ENCODE peak calls at places on chromosomes 6 and 20, in six cellular contexts. P is NCI-H460, S is stomach, L is DMS153, V is mucosa of descending colon, F is A549. R is an unnamed sample.
A peak's percentile ranks its signal among the peaks of the same experiment; 100 is the strongest.

GRCh38 chr6:45420083-45420908 is 42.6 kb upstream of the SUPT3H start:
- DNase-seq in P (no peak), S (no peak), L (no peak), V (peak; percentile 37), F (no peak), R (no peak)

GRCh38 chr20:17794400-17794799 is 94.6 kb downstream of the BANF2 start:
- DNase-seq in P (no peak), S (peak; percentile 67), L (no peak), V (no peak), F (no peak), R (no peak)

GRCh38 chr6:77633993-77634392 is 18.8 kb upstream of the MEI4 start:
- DNase-seq in P (no peak), S (no peak), L (no peak), V (no peak), F (no peak), R (no peak)

GRCh38 chr20:20085071-20085470 is 32.7 kb downstream of the CFAP61 start:
- DNase-seq in P (no peak), S (no peak), L (no peak), V (no peak), F (no peak), R (no peak)

GRCh38 chr6:29791162-29791561 is 36.5 kb upstream of the HLA-G start:
- DNase-seq in P (no peak), S (no peak), L (no peak), V (no peak), F (no peak), R (no peak)

GRCh38 chr6:113763311-113763766 is 93.8 kb upstream of the MARCKS start:
- DNase-seq in P (no peak), S (no peak), L (no peak), V (no peak), F (no peak), R (no peak)

GRCh38 chr6:63307581-63308246 is 12.1 kb downstream of the LGSN start:
- DNase-seq in P (peak; percentile 56), S (no peak), L (no peak), V (no peak), F (peak; percentile 62), R (no peak)

GRCh38 chr6:99282479-99283062 is 66.9 kb downstream of the FAXC start:
- DNase-seq in P (peak; percentile 7), S (no peak), L (no peak), V (no peak), F (peak; percentile 10), R (no peak)

GRCh38 chr20:62485062-62485700 is 9.4 kb upstream of the GATA5 start:
- DNase-seq in P (no peak), S (peak; percentile 78), L (no peak), V (no peak), F (no peak), R (no peak)

GRCh38 chr6:20454201-20454824 is 52.6 kb downstream of the E2F3 start:
- DNase-seq in P (no peak), S (no peak), L (no peak), V (no peak), F (no peak), R (no peak)

GRCh38 chr20:31715766-31716165 is 6.9 kb downstream of the BCL2L1 start:
- DNase-seq in P (no peak), S (no peak), L (no peak), V (no peak), F (no peak), R (no peak)

GRCh38 chr20:50366270-50367103 is 143.7 kb upstream of the PTPN1 start:
- DNase-seq in P (peak; percentile 35), S (peak; percentile 95), L (peak; percentile 95), V (peak; percentile 86), F (peak; percentile 65), R (peak; percentile 28)